ENCODE peak calls at places on chromosomes 5 and 9, in six cellular contexts. One of them, this sample, is unnamed.

GRCh38 chr5:116564322-116564721 is 10.3 kb downstream of the SEMA6A start:
- DNase-seq in ascending aorta: no peak
- DNase-seq in astrocyte: no peak
- DNase-seq in heart right ventricle: no peak
- DNase-seq in heart left ventricle: no peak
- DNase-seq in AG09309: no peak
- DNase-seq in this sample: no peak

GRCh38 chr9:31124389-31124788 is 1260.1 kb upstream of the ACO1 start:
- DNase-seq in ascending aorta: no peak
- DNase-seq in heart left ventricle: no peak
- DNase-seq in astrocyte: no peak
- DNase-seq in AG09309: no peak
- DNase-seq in heart right ventricle: no peak
- DNase-seq in this sample: no peak

GRCh38 chr5:135965504-135965903 is 10.7 kb upstream of the LECT2 start:
- DNase-seq in ascending aorta: no peak
- DNase-seq in AG09309: no peak
- DNase-seq in heart left ventricle: no peak
- DNase-seq in astrocyte: no peak
- DNase-seq in heart right ventricle: no peak
- DNase-seq in this sample: no peak

GRCh38 chr9:98411981-98412561 is 156.6 kb upstream of the TBC1D2 start:
- DNase-seq in heart right ventricle: no peak
- DNase-seq in astrocyte: no peak
- DNase-seq in ascending aorta: no peak
- DNase-seq in AG09309: no peak
- DNase-seq in heart left ventricle: no peak
- DNase-seq in this sample: no peak

GRCh38 chr9:82560457-82560904 is 502.5 kb downstream of the RASEF start:
- DNase-seq in heart right ventricle: no peak
- DNase-seq in ascending aorta: no peak
- DNase-seq in astrocyte: no peak
- DNase-seq in AG09309: no peak
- DNase-seq in heart left ventricle: no peak
- DNase-seq in this sample: no peak

GRCh38 chr5:105283134-105283533 is 1720.5 kb upstream of the NUDT12 start:
- DNase-seq in heart left ventricle: no peak
- DNase-seq in heart right ventricle: no peak
- DNase-seq in ascending aorta: no peak
- DNase-seq in astrocyte: no peak
- DNase-seq in AG09309: no peak
- DNase-seq in this sample: no peak

GRCh38 chr9:128771094-128771721 is 519 bp downstream of the ZER1 start:
- DNase-seq in heart left ventricle: no peak
- DNase-seq in astrocyte: peak
- DNase-seq in AG09309: no peak
- DNase-seq in ascending aorta: no peak
- DNase-seq in heart right ventricle: no peak
- DNase-seq in this sample: peak

GRCh38 chr5:141241496-141241895 is 3.7 kb upstream of the PCDHB15 start:
- DNase-seq in heart right ventricle: no peak
- DNase-seq in AG09309: no peak
- DNase-seq in astrocyte: no peak
- DNase-seq in ascending aorta: no peak
- DNase-seq in heart left ventricle: no peak
- DNase-seq in this sample: no peak

GRCh38 chr5:78718827-78719226 is 70.3 kb upstream of the LHFPL2 start:
- DNase-seq in AG09309: no peak
- DNase-seq in astrocyte: no peak
- DNase-seq in heart right ventricle: no peak
- DNase-seq in ascending aorta: no peak
- DNase-seq in heart left ventricle: no peak
- DNase-seq in this sample: no peak

GRCh38 chr9:110099236-110099741 is 108.7 kb downstream of the C9orf152 start:
- DNase-seq in astrocyte: peak
- DNase-seq in AG09309: peak
- DNase-seq in heart left ventricle: no peak
- DNase-seq in heart right ventricle: no peak
- DNase-seq in ascending aorta: peak
- DNase-seq in this sample: peak

GRCh38 chr9:971901-972511 is 4.4 kb upstream of the DMRT3 start:
- DNase-seq in AG09309: no peak
- DNase-seq in heart right ventricle: peak
- DNase-seq in astrocyte: no peak
- DNase-seq in heart left ventricle: no peak
- DNase-seq in ascending aorta: no peak
- DNase-seq in this sample: no peak
- H3K4me3 ChIP-seq in AG09309: peak
- H3K4me3 ChIP-seq in heart right ventricle: peak
- H3K4me3 ChIP-seq in astrocyte: no peak
- H3K4me3 ChIP-seq in heart left ventricle: peak
- H3K4me3 ChIP-seq in ascending aorta: peak
- H3K4me3 ChIP-seq in this sample: no peak

GRCh38 chr9:36207546-36208012 is 16.9 kb downstream of the CLTA start:
- DNase-seq in heart left ventricle: no peak
- DNase-seq in heart right ventricle: no peak
- DNase-seq in ascending aorta: no peak
- DNase-seq in AG09309: no peak
- DNase-seq in astrocyte: peak
- DNase-seq in this sample: peak
- H3K4me3 ChIP-seq in heart left ventricle: no peak
- H3K4me3 ChIP-seq in heart right ventricle: no peak
- H3K4me3 ChIP-seq in ascending aorta: no peak
- H3K4me3 ChIP-seq in AG09309: no peak
- H3K4me3 ChIP-seq in astrocyte: peak
- H3K4me3 ChIP-seq in this sample: no peak

DNA sequence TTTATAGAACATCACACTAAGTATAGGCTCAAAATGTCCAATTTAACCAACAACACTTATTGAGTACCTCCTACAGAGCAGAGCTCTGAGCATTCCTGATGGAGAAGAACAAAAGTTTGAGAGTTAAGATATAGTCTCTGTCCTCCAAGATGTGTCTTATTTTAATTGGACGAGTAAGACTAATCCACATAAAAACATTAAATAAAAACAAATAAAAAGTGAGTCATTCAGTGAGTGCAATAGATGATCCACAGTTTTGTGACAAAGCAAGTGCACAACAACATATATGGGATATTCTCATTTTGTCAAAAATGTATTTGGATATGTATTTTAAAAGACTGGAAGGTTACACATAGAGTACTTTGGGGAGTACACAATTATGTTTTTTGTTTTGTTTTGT is 277.4 kb downstream of the FBXL17 start:
- DNase-seq in heart right ventricle: no peak
- DNase-seq in AG09309: no peak
- DNase-seq in ascending aorta: no peak
- DNase-seq in heart left ventricle: no peak
- DNase-seq in astrocyte: no peak
- DNase-seq in this sample: no peak
- H3K4me3 ChIP-seq in heart right ventricle: no peak
- H3K4me3 ChIP-seq in AG09309: no peak
- H3K4me3 ChIP-seq in ascending aorta: no peak
- H3K4me3 ChIP-seq in heart left ventricle: no peak
- H3K4me3 ChIP-seq in astrocyte: no peak
- H3K4me3 ChIP-seq in this sample: no peak

GRCh38 chr5:60521379-60522298 is 178.3 kb downstream of the DEPDC1B start:
- DNase-seq in ascending aorta: no peak
- DNase-seq in astrocyte: no peak
- DNase-seq in AG09309: no peak
- DNase-seq in heart left ventricle: no peak
- DNase-seq in heart right ventricle: no peak
- DNase-seq in this sample: no peak
- H3K4me3 ChIP-seq in ascending aorta: no peak
- H3K4me3 ChIP-seq in astrocyte: no peak
- H3K4me3 ChIP-seq in AG09309: no peak
- H3K4me3 ChIP-seq in heart left ventricle: no peak
- H3K4me3 ChIP-seq in heart right ventricle: no peak
- H3K4me3 ChIP-seq in this sample: no peak